ENCODE peak calls at places on chromosomes 11 and 22, in four cellular contexts. S is H9, V is mesendoderm, Q is H1. L is an unnamed sample.

GRCh38 chr22:35310556-35311550 is 11.2 kb downstream of the TOM1 start:
- DNase-seq in Q (no peak), V (no peak), S (no peak), L (no peak)

GRCh38 chr11:121661796-121662508 is 209.2 kb upstream of the SORL1-AS1 start:
- DNase-seq in Q (no peak), S (no peak), V (no peak), L (peak)

GRCh38 chr11:92180664-92181251 is 43.9 kb upstream of the FAT3 start:
- DNase-seq in S (no peak), Q (no peak), V (peak), L (peak)

GRCh38 chr11:119433369-119433749 is 10.4 kb upstream of the THY1 start:
- DNase-seq in V (peak), S (no peak), Q (no peak), L (peak)

GRCh38 chr22:49103314-49104052 is 724.2 kb downstream of the BRD1 start:
- DNase-seq in V (peak), S (no peak), Q (no peak), L (no peak)

GRCh38 chr11:119061256-119061655 is 4.3 kb upstream of the HYOU1 start:
- DNase-seq in V (no peak), Q (no peak), S (no peak), L (no peak)

GRCh38 chr11:73141031-73141308 is 1.1 kb downstream of the FCHSD2 start:
- DNase-seq in S (no peak), Q (no peak), V (no peak), L (no peak)

GRCh38 chr22:49564666-49565515 is 262.8 kb downstream of the BRD1 start:
- DNase-seq in V (no peak), Q (no peak), S (peak), L (no peak)

GRCh38 chr22:17742528-17742902 is 31.8 kb downstream of the BID start:
- DNase-seq in V (peak), Q (peak), S (peak), L (peak)

GRCh38 chr11:96500440-96500839 is 110.6 kb downstream of the JRKL start:
- DNase-seq in S (no peak), Q (no peak), V (no peak), L (no peak)

GRCh38 chr22:48426466-48427380 is 1401.0 kb downstream of the BRD1 start:
- DNase-seq in Q (no peak), S (no peak), V (no peak), L (no peak)

GRCh38 chr11:77073328-77074001 is 6.7 kb downstream of the CAPN5 start:
- DNase-seq in V (no peak), S (peak), Q (no peak), L (peak)

GRCh38 chr11:65777241-65777640 is 3.5 kb downstream of the AP5B1 start:
- DNase-seq in V (no peak), S (no peak), Q (no peak), L (no peak)

GRCh38 chr11:131977231-131977630 is 606.8 kb downstream of the NTM start:
- DNase-seq in V (peak), Q (no peak), S (peak), L (peak)

GRCh38 chr11:14971865-14972580 is at the start of gene CALCA:
- DNase-seq in Q (no peak), S (peak), V (peak), L (no peak)

GRCh38 chr22:41343300-41343699 is 38.4 kb upstream of the TEF start:
- DNase-seq in V (no peak), Q (no peak), S (no peak), L (no peak)

GRCh38 chr11:134224710-134225662 is 515 bp downstream of the VPS26B start:
- DNase-seq in V (peak), Q (no peak), S (peak), L (peak)

GRCh38 chr22:43980996-43981395 is 25.8 kb downstream of the SAMM50 start:
- DNase-seq in Q (no peak), V (no peak), S (no peak), L (no peak)

GRCh38 chr22:37193629-37194191 is 5.7 kb upstream of the C1QTNF6 start:
- DNase-seq in S (no peak), V (no peak), Q (no peak), L (peak)

GRCh38 chr11:8826145-8826786 is 84.7 kb upstream of the AKIP1 start:
- DNase-seq in V (peak), Q (no peak), S (peak), L (peak)

GRCh38 chr11:74171630-74172465 is 759 bp downstream of the PPME1 start:
- DNase-seq in Q (no peak), V (peak), S (no peak), L (no peak)

GRCh38 chr11:118849825-118850224 is 33.9 kb upstream of the CXCR5 start:
- DNase-seq in Q (no peak), V (no peak), S (no peak), L (no peak)

GRCh38 chr11:3049430-3050243 is 7.6 kb downstream of the CARS1 start:
- DNase-seq in S (no peak), V (no peak), Q (no peak), L (peak)

GRCh38 chr22:46547883-46548244 is 10.4 kb upstream of the CELSR1 start:
- DNase-seq in V (no peak), Q (no peak), S (no peak), L (peak)

GRCh38 chr11:131522851-131523250 is 152.4 kb downstream of the NTM start:
- DNase-seq in S (no peak), V (no peak), Q (no peak), L (no peak)

GRCh38 chr11:21556936-21557335 is 635.9 kb upstream of the ANO5 start:
- DNase-seq in S (no peak), V (no peak), Q (no peak), L (no peak)

GRCh38 chr11:62535802-62536201 is 10.8 kb downstream of the AHNAK start:
- DNase-seq in S (no peak), Q (no peak), V (no peak), L (no peak)
- H2AK5ac ChIP-seq in S (no peak), Q (no peak), V (no peak), L (no peak)

DNA sequence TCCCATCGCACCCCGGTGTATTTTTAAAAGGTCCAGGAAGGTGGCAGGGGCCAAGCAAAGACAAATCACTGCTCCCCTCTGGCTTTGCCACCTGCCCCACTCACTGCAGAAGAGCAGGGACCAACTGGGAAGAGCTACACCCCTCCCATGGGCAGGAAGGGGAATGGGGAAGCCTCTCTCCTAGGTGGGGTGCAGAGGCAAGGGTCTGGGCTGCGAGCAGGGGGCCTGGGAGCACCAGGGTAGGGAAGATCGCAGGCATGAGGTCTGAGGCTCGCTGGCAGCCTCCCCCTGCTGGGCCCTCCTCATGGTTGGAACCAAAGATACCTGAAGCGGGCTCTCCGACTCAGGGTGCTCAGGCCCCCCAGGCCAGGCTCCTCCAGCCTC is 36.8 kb downstream of the PISD start:
- DNase-seq in V (no peak), S (no peak), Q (no peak), L (no peak)
- H2BK5ac ChIP-seq in V (no peak), S (no peak), Q (peak), L (peak)

GRCh38 chr11:34525887-34526657 is 12.5 kb upstream of the ELF5 start:
- DNase-seq in S (no peak), V (no peak), Q (no peak), L (no peak)
- H3K56ac ChIP-seq in S (no peak), V (no peak), Q (no peak), L (no peak)

GRCh38 chr11:36376315-36376887 is 80.3 kb downstream of the PRR5L start:
- DNase-seq in S (peak), V (peak), Q (no peak), L (peak)

GRCh38 chr11:36374726-36375125 is 78.6 kb downstream of the PRR5L start:
- DNase-seq in Q (no peak), S (no peak), V (peak), L (no peak)

GRCh38 chr11:36375348-36376314 is 79.5 kb downstream of the PRR5L start:
- DNase-seq in Q (no peak), V (peak), S (peak), L (no peak)

GRCh38 chr11:36377759-36378553 is 81.9 kb downstream of the PRR5L start:
- DNase-seq in S (no peak), Q (no peak), V (peak), L (no peak)

DNA sequence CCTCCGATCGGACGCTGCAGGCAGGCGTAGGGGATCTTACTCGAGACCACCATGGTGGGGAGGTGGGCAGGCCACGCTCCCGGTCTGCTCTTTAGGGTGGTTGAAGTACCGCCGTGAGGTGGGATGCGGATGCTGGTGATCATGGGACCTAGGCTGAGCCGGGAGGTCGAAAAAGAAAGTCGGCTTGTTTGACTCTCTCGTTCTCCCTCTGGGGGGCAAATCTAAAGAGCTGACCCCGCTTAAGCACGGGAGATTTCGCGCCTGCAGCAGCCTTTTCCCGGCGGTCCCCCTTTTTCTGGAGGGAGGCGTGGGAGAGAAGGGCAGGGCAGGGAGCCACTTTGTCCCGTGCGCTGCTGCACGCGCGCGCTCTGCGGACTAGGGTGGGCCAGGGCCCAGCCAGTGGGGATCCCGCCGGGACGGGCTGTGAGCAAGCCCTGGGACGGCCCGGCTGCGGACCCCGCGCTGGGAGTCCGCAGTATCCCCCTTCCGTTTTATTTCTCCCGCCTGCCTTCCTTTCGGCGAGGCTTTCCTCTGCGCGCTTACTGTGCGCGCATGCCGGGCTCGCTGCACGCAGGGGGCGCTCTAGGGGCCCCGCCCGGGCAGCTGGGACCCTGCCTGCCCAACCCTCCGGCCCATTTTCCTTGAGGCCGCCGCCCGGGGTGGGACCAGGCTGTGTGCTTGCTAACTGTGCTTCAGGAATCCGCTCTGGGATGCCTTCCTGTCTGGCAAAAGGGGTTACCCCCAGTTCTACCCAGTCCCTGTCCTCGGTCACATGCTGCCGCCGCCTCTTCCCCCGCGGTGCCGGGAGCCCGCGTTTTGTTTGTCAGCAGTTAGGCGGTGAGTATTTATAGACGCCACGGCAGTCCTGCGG is 81.0 kb downstream of the PRR5L start:
- DNase-seq in Q (peak), S (peak), V (peak), L (peak)
- H2AK5ac ChIP-seq in Q (no peak), S (no peak), V (no peak), L (peak)

GRCh38 chr11:1880746-1881441 is 10.8 kb downstream of the PRR33 start:
- DNase-seq in S (no peak), Q (no peak), V (no peak), L (no peak)
- H2BK5ac ChIP-seq in S (no peak), Q (peak), V (no peak), L (no peak)

GRCh38 chr11:46210133-46210636 is 67.3 kb upstream of the CREB3L1 start:
- DNase-seq in S (no peak), Q (no peak), V (no peak), L (peak)

GRCh38 chr11:46208803-46209202 is 68.7 kb upstream of the CREB3L1 start:
- DNase-seq in S (no peak), V (no peak), Q (no peak), L (no peak)

GRCh38 chr11:46210856-46211255 is 66.6 kb upstream of the CREB3L1 start:
- DNase-seq in V (no peak), S (no peak), Q (no peak), L (no peak)

GRCh38 chr11:46203746-46204145 is 73.7 kb upstream of the CREB3L1 start:
- DNase-seq in Q (no peak), S (no peak), V (no peak), L (no peak)

GRCh38 chr11:46207270-46207669 is 70.2 kb upstream of the CREB3L1 start:
- DNase-seq in V (peak), S (no peak), Q (no peak), L (no peak)
- H3K56ac ChIP-seq in V (no peak), S (no peak), Q (no peak), L (no peak)

GRCh38 chr11:64304316-64305072 is 830 bp upstream of the ESRRA start:
- DNase-seq in Q (peak), V (peak), S (peak), L (peak)
- H2AK5ac ChIP-seq in Q (peak), V (no peak), S (no peak), L (peak)